ENCODE peak calls at places on chromosomes 5 and 9, in six cellular contexts. M is K562, J is A549, T is GM12878, H is HepG2, V is IMR-90. F is an unnamed sample.

GRCh38 chr5:42483472-42484154 is 60.4 kb downstream of the GHR start:
- DNase-seq in J (no peak), T (no peak), V (no peak), M (no peak), H (no peak), F (no peak)

GRCh38 chr5:57831942-57832341 is 349.3 kb upstream of the ACTBL2 start:
- DNase-seq in V (peak; percentile 47), T (no peak), M (no peak), J (no peak), H (no peak), F (no peak)

GRCh38 chr9:73845539-73845938 is 651.6 kb upstream of the RORB start:
- DNase-seq in M (no peak), V (no peak), T (no peak), J (no peak), H (no peak), F (no peak)

GRCh38 chr5:175464414-175465233 is 13.7 kb upstream of the SFXN1 start:
- DNase-seq in H (peak; percentile 60), J (peak; percentile 67), V (peak; percentile 36), T (no peak), M (peak; percentile 54), F (peak; percentile 73)

GRCh38 chr5:128084228-128085167 is 932 bp downstream of the SLC12A2 start:
- DNase-seq in M (peak; percentile 13), V (peak; percentile 37), T (no peak), J (peak; percentile 29), H (no peak), F (peak; percentile 30)

GRCh38 chr9:88179080-88179521 is 40.8 kb upstream of the SPATA31C2 start:
- DNase-seq in H (no peak), M (no peak), V (no peak), J (no peak), T (no peak), F (no peak)

GRCh38 chr9:117979914-117980313 is 275.7 kb downstream of the TLR4 start:
- DNase-seq in T (no peak), J (no peak), H (no peak), V (no peak), M (no peak), F (no peak)

GRCh38 chr9:132068604-132069003 is 11.1 kb downstream of the MED27 start:
- DNase-seq in T (no peak), J (no peak), M (no peak), V (no peak), H (no peak), F (no peak)

GRCh38 chr9:116704470-116704869 is 17.4 kb downstream of the TRIM32 start:
- DNase-seq in M (no peak), J (no peak), H (no peak), T (no peak), V (no peak), F (no peak)

GRCh38 chr9:21576331-21577189 is 94.4 kb upstream of the IFNE start:
- DNase-seq in T (peak; percentile 20), H (peak; percentile 12), V (peak; percentile 87), J (no peak), M (no peak), F (no peak)

GRCh38 chr5:31815394-31815793 is 176.5 kb downstream of the PDZD2 start:
- DNase-seq in T (no peak), H (no peak), J (no peak), M (no peak), V (no peak), F (no peak)
- TF ChIP-seq BHLHE40 in T (no peak), H (no peak), J (no peak), M (no peak), V (no peak), F (no peak)

GRCh38 chr5:144134181-144134827 is 36.2 kb downstream of the YIPF5 start:
- DNase-seq in V (no peak), H (no peak), J (no peak), T (no peak), M (no peak), F (no peak)
- TF ChIP-seq BHLHE40 in V (no peak), H (no peak), J (no peak), T (no peak), M (no peak), F (no peak)

GRCh38 chr9:4301971-4302427 is 2.1 kb upstream of the GLIS3 start:
- DNase-seq in J (peak; percentile 28), V (peak; percentile 96), T (no peak), H (no peak), M (no peak), F (no peak)
- TF ChIP-seq BHLHE40 in J (no peak), V (peak; percentile 40), T (no peak), H (no peak), M (no peak), F (no peak)

DNA sequence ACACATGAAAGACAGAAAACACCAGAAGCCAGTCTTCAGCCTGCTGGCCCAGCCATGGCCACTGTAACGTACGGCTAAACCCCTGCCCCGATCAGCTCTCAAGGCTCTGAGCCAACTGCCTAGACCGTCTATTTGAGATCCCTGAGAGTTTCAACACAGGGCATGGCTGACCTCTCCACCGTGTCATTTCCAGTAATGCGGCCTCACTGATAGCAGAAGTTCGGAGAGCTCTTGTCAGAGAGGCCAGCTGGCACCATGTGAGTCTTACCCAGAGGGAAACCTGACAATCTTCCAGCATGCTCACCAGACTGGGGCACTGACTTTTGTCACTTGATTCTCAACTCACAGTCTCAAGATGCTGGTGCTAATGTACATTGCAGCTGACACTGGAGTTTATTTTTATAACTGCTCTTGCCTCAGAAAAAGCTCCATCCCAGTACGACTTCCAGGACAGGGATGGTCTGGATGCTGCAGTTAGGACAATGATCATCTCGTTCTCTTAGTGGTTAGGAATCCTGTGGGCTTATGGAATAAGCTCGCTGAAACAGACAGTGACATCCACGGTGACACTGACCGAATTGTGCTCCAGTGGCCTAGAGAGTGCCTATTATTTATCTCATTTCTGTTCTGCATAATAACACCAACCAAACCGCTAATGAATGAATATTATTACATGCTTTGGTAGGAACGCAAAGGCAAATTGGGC is 372.8 kb downstream of the ICE1 start:
- DNase-seq in J (no peak), M (no peak), H (no peak), V (no peak), T (no peak), F (no peak)
- TF ChIP-seq BHLHE40 in J (no peak), M (no peak), H (no peak), V (no peak), T (no peak), F (no peak)

GRCh38 chr5:135205616-135206349 is 171.8 kb upstream of the PITX1 start:
- DNase-seq in H (no peak), T (no peak), M (no peak), V (peak; percentile 87), J (no peak), F (no peak)

GRCh38 chr5:135207866-135208265 is 173.8 kb upstream of the PITX1 start:
- DNase-seq in T (no peak), V (no peak), H (no peak), J (no peak), M (no peak), F (no peak)

GRCh38 chr5:135209495-135209837 is 175.4 kb upstream of the PITX1 start:
- DNase-seq in V (no peak), H (no peak), M (no peak), T (no peak), J (no peak), F (no peak)

GRCh38 chr5:135208555-135209494 is 174.8 kb upstream of the PITX1 start:
- DNase-seq in T (no peak), M (no peak), J (peak; percentile 40), V (peak; percentile 98), H (peak; percentile 79), F (no peak)

DNA sequence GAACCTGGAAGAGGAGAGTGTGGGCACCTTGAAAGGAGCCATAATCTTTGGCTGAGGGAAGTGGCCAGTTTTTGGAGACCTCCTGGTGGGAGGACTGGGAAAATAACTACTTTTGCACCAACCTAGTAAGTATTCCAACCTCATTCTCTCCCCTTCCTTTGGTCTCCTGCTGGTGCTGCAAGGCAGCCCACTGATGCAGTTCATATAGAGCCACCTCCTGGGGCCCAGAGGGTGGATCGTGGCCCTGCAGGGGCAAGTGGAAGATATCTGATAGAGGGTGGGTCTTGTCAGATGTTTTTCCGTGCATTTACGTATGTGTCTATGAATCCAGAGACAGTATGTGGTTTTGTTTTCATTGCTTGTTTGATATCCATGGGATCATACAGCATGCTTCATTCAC is 172.8 kb upstream of the PITX1 start:
- DNase-seq in H (no peak), V (no peak), T (no peak), J (no peak), M (no peak), F (no peak)
- TF ChIP-seq BHLHE40 in H (no peak), V (no peak), T (no peak), J (no peak), M (no peak), F (no peak)

DNA sequence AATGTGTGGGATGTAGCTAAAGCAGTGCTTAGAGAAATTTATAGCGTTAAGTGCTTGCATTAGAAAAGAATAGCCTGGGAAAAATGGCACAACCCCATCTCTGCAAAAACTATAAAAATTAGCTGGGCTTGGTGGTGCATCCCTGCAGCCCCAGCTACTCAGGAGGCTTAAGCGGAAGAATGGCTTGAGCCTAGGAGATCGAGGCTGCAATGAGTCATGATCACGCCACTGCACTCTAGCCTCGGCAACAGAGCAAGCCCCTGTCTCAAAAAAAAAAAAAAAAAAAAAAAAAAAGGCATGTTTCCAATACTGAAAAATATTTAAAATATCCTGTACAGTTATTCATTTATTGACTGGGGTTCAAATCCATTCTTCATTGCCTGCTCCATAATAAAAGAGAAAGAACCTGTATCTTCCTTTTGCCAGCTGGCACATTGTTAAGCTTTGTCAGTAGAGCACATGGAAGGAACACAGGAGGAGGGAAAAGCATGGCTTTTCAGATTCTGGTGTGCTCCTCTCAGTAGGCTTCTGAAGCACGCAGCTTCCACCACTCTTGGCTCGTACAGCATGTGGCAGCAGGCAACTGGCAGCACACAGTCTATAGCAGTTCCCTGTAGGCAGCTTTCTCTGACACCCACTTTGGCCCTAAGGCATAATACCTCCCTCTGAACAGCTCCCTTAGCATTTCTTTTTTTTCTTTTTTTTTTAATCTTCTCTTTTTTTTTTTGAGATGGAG is 73.5 kb downstream of the TRIM36 start:
- DNase-seq in V (no peak), T (no peak), H (no peak), M (no peak), J (no peak), F (no peak)
- TF ChIP-seq BHLHE40 in V (no peak), T (no peak), H (no peak), M (no peak), J (no peak), F (no peak)

GRCh38 chr5:103902893-103903292 is 340.3 kb upstream of the NUDT12 start:
- DNase-seq in J (no peak), V (no peak), H (no peak), T (no peak), M (no peak), F (no peak)
- TF ChIP-seq BHLHE40 in J (no peak), V (no peak), H (no peak), T (no peak), M (no peak), F (no peak)

GRCh38 chr5:5270161-5270560 is 130.0 kb downstream of the ADAMTS16 start:
- DNase-seq in J (no peak), H (no peak), V (no peak), T (no peak), M (no peak), F (no peak)

GRCh38 chr5:5266296-5266695 is 126.2 kb downstream of the ADAMTS16 start:
- DNase-seq in H (no peak), J (no peak), T (no peak), M (no peak), V (no peak), F (no peak)

DNA sequence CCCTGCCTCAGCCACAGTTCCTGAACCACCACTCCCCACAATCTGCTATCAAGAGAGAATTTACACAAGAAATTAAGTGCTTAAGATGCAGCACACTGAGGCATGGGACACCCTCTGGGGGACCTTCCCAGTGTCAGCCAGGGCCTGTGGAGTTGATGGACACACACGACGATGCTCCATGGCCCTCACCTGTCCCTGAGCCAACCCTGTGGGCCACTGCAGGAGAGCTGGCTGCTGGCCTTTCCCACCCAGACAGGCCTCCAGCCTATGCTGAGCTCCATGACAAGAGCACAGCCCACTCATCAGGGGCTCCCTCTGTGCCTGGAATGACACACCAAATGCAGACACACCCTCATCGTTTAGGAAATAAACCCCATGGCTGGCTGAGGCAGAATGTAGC is 124.6 kb downstream of the ADAMTS16 start:
- DNase-seq in T (no peak), V (no peak), J (no peak), M (no peak), H (no peak), F (no peak)
- TF ChIP-seq BHLHE40 in T (no peak), V (no peak), J (no peak), M (no peak), H (no peak), F (no peak)

F was measured in HEK293T.